ENCODE peak calls at places on chromosomes 11 and 22, in eight cellular contexts. One of them, this sample, is unnamed.

GRCh38 chr22:30506507-30506968 is 1.0 kb upstream of the SEC14L4 start:
- DNase-seq in ELF-1: no peak
- DNase-seq in left ventricle myocardium inferior: no peak
- DNase-seq in stimulated activated CD4-positive, alpha-beta T cell treated with anti-CD3 and anti-CD28 coated beads, Interleukin-15, amount 100 ng/mL, for 1 hour: no peak
- DNase-seq in islet precursor cell: no peak
- DNase-seq in ecto neural progenitor cell: no peak
- DNase-seq in PC-9: peak; percentile 28
- DNase-seq in NCI-H1436: no peak
- DNase-seq in this sample: no peak

GRCh38 chr22:16972311-16972710 is 35.7 kb downstream of the GAB4 start:
- DNase-seq in ELF-1: no peak
- DNase-seq in left ventricle myocardium inferior: no peak
- DNase-seq in stimulated activated CD4-positive, alpha-beta T cell treated with anti-CD3 and anti-CD28 coated beads, Interleukin-15, amount 100 ng/mL, for 1 hour: no peak
- DNase-seq in islet precursor cell: peak; percentile 12
- DNase-seq in ecto neural progenitor cell: no peak
- DNase-seq in PC-9: no peak
- DNase-seq in NCI-H1436: no peak
- DNase-seq in this sample: no peak

GRCh38 chr11:66192181-66192888 is 76.1 kb upstream of the RAB1B start:
- DNase-seq in ELF-1: no peak
- DNase-seq in left ventricle myocardium inferior: no peak
- DNase-seq in stimulated activated CD4-positive, alpha-beta T cell treated with anti-CD3 and anti-CD28 coated beads, Interleukin-15, amount 100 ng/mL, for 1 hour: no peak
- DNase-seq in islet precursor cell: no peak
- DNase-seq in ecto neural progenitor cell: no peak
- DNase-seq in PC-9: no peak
- DNase-seq in NCI-H1436: no peak
- DNase-seq in this sample: no peak

GRCh38 chr11:45890886-45891550 is 5.6 kb downstream of the MAPK8IP1 start:
- DNase-seq in ELF-1: no peak
- DNase-seq in left ventricle myocardium inferior: no peak
- DNase-seq in stimulated activated CD4-positive, alpha-beta T cell treated with anti-CD3 and anti-CD28 coated beads, Interleukin-15, amount 100 ng/mL, for 1 hour: no peak
- DNase-seq in islet precursor cell: no peak
- DNase-seq in ecto neural progenitor cell: no peak
- DNase-seq in PC-9: no peak
- DNase-seq in NCI-H1436: no peak
- DNase-seq in this sample: no peak

GRCh38 chr22:46798366-46799057 is 36.1 kb downstream of the TBC1D22A start:
- DNase-seq in ELF-1: peak; percentile 88
- DNase-seq in left ventricle myocardium inferior: peak; percentile 70
- DNase-seq in stimulated activated CD4-positive, alpha-beta T cell treated with anti-CD3 and anti-CD28 coated beads, Interleukin-15, amount 100 ng/mL, for 1 hour: peak; percentile 68
- DNase-seq in islet precursor cell: peak; percentile 91
- DNase-seq in ecto neural progenitor cell: peak; percentile 83
- DNase-seq in PC-9: peak; percentile 78
- DNase-seq in NCI-H1436: no peak
- DNase-seq in this sample: peak; percentile 40

GRCh38 chr11:112513936-112514716 is 253.5 kb upstream of the PLET1 start:
- DNase-seq in ELF-1: no peak
- DNase-seq in left ventricle myocardium inferior: no peak
- DNase-seq in stimulated activated CD4-positive, alpha-beta T cell treated with anti-CD3 and anti-CD28 coated beads, Interleukin-15, amount 100 ng/mL, for 1 hour: no peak
- DNase-seq in islet precursor cell: no peak
- DNase-seq in ecto neural progenitor cell: no peak
- DNase-seq in PC-9: no peak
- DNase-seq in NCI-H1436: peak; percentile 92
- DNase-seq in this sample: no peak

GRCh38 chr11:75398906-75399305 is 412 bp upstream of the RPS3 start:
- DNase-seq in ELF-1: no peak
- DNase-seq in left ventricle myocardium inferior: no peak
- DNase-seq in stimulated activated CD4-positive, alpha-beta T cell treated with anti-CD3 and anti-CD28 coated beads, Interleukin-15, amount 100 ng/mL, for 1 hour: no peak
- DNase-seq in islet precursor cell: no peak
- DNase-seq in ecto neural progenitor cell: no peak
- DNase-seq in PC-9: no peak
- DNase-seq in NCI-H1436: no peak
- DNase-seq in this sample: no peak

GRCh38 chr22:35930933-35931332 is 97.7 kb downstream of the RBFOX2 start:
- DNase-seq in ELF-1: no peak
- DNase-seq in left ventricle myocardium inferior: no peak
- DNase-seq in stimulated activated CD4-positive, alpha-beta T cell treated with anti-CD3 and anti-CD28 coated beads, Interleukin-15, amount 100 ng/mL, for 1 hour: no peak
- DNase-seq in islet precursor cell: no peak
- DNase-seq in ecto neural progenitor cell: no peak
- DNase-seq in PC-9: peak; percentile 3
- DNase-seq in NCI-H1436: peak; percentile 6
- DNase-seq in this sample: no peak

GRCh38 chr11:114036156-114036811 is 23.2 kb upstream of the ZBTB16 start:
- DNase-seq in ELF-1: peak; percentile 96
- DNase-seq in left ventricle myocardium inferior: peak; percentile 88
- DNase-seq in stimulated activated CD4-positive, alpha-beta T cell treated with anti-CD3 and anti-CD28 coated beads, Interleukin-15, amount 100 ng/mL, for 1 hour: peak; percentile 41
- DNase-seq in islet precursor cell: peak; percentile 96
- DNase-seq in ecto neural progenitor cell: peak; percentile 93
- DNase-seq in PC-9: peak; percentile 31
- DNase-seq in NCI-H1436: no peak
- DNase-seq in this sample: no peak

GRCh38 chr11:62217191-62217748 is 8.8 kb downstream of the SCGB2A1 start:
- DNase-seq in ELF-1: peak; percentile 43
- DNase-seq in left ventricle myocardium inferior: no peak
- DNase-seq in stimulated activated CD4-positive, alpha-beta T cell treated with anti-CD3 and anti-CD28 coated beads, Interleukin-15, amount 100 ng/mL, for 1 hour: no peak
- DNase-seq in islet precursor cell: no peak
- DNase-seq in ecto neural progenitor cell: no peak
- DNase-seq in PC-9: no peak
- DNase-seq in NCI-H1436: peak; percentile 2
- DNase-seq in this sample: no peak

GRCh38 chr22:35681454-35682050 is 33.3 kb downstream of the APOL6 start:
- DNase-seq in ELF-1: peak; percentile 42
- DNase-seq in left ventricle myocardium inferior: no peak
- DNase-seq in stimulated activated CD4-positive, alpha-beta T cell treated with anti-CD3 and anti-CD28 coated beads, Interleukin-15, amount 100 ng/mL, for 1 hour: no peak
- DNase-seq in islet precursor cell: peak; percentile 94
- DNase-seq in ecto neural progenitor cell: peak; percentile 60
- DNase-seq in PC-9: no peak
- DNase-seq in NCI-H1436: no peak
- DNase-seq in this sample: no peak

GRCh38 chr11:15707194-15707593 is 592.5 kb downstream of the INSC start:
- DNase-seq in ELF-1: no peak
- DNase-seq in left ventricle myocardium inferior: no peak
- DNase-seq in stimulated activated CD4-positive, alpha-beta T cell treated with anti-CD3 and anti-CD28 coated beads, Interleukin-15, amount 100 ng/mL, for 1 hour: no peak
- DNase-seq in islet precursor cell: no peak
- DNase-seq in ecto neural progenitor cell: no peak
- DNase-seq in PC-9: no peak
- DNase-seq in NCI-H1436: no peak
- DNase-seq in this sample: no peak